ENCODE peak calls at places on chromosomes 13 and 19, in six cellular contexts. One of them, this sample, is unnamed.

GRCh38 chr13:98996046-98996445 is 18.2 kb upstream of the DOCK9 start:
- DNase-seq in NCI-H1105: no peak
- DNase-seq in midbrain: no peak
- DNase-seq in stimulated activated naive B cell treated with anti-CD40 and anti-IgM and Interleukin-4, amounts not matched to agents 10 μg/mL and 1 μg/mL and 100 μg/mL, for 72 hours: no peak
- DNase-seq in NCI-H1694 treated with DMSO at 0.1 percent for 48 hours: no peak
- DNase-seq in nephron progenitor cell: no peak
- DNase-seq in this sample: no peak

GRCh38 chr19:9939301-9939913 is 3.1 kb upstream of the OLFM2 start:
- DNase-seq in nephron progenitor cell: no peak
- DNase-seq in NCI-H1694 treated with DMSO at 0.1 percent for 48 hours: no peak
- DNase-seq in NCI-H1105: no peak
- DNase-seq in stimulated activated naive B cell treated with anti-CD40 and anti-IgM and Interleukin-4, amounts not matched to agents 10 μg/mL and 1 μg/mL and 100 μg/mL, for 72 hours: no peak
- DNase-seq in midbrain: no peak
- DNase-seq in this sample: no peak

GRCh38 chr19:47158879-47159509 is 28.4 kb downstream of the SAE1 start:
- DNase-seq in NCI-H1105: no peak
- DNase-seq in NCI-H1694 treated with DMSO at 0.1 percent for 48 hours: no peak
- DNase-seq in midbrain: no peak
- DNase-seq in nephron progenitor cell: no peak
- DNase-seq in stimulated activated naive B cell treated with anti-CD40 and anti-IgM and Interleukin-4, amounts not matched to agents 10 μg/mL and 1 μg/mL and 100 μg/mL, for 72 hours: no peak
- DNase-seq in this sample: peak

GRCh38 chr19:18558595-18558994 is 925 bp downstream of the KXD1 start:
- DNase-seq in stimulated activated naive B cell treated with anti-CD40 and anti-IgM and Interleukin-4, amounts not matched to agents 10 μg/mL and 1 μg/mL and 100 μg/mL, for 72 hours: no peak
- DNase-seq in NCI-H1694 treated with DMSO at 0.1 percent for 48 hours: no peak
- DNase-seq in nephron progenitor cell: no peak
- DNase-seq in midbrain: no peak
- DNase-seq in NCI-H1105: no peak
- DNase-seq in this sample: no peak

GRCh38 chr19:7254590-7254989 is 39.6 kb downstream of the INSR start:
- DNase-seq in midbrain: no peak
- DNase-seq in NCI-H1694 treated with DMSO at 0.1 percent for 48 hours: no peak
- DNase-seq in stimulated activated naive B cell treated with anti-CD40 and anti-IgM and Interleukin-4, amounts not matched to agents 10 μg/mL and 1 μg/mL and 100 μg/mL, for 72 hours: no peak
- DNase-seq in NCI-H1105: no peak
- DNase-seq in nephron progenitor cell: peak
- DNase-seq in this sample: no peak

GRCh38 chr13:98451676-98452105 is 125.2 kb downstream of the STK24 start:
- DNase-seq in stimulated activated naive B cell treated with anti-CD40 and anti-IgM and Interleukin-4, amounts not matched to agents 10 μg/mL and 1 μg/mL and 100 μg/mL, for 72 hours: no peak
- DNase-seq in NCI-H1694 treated with DMSO at 0.1 percent for 48 hours: no peak
- DNase-seq in nephron progenitor cell: no peak
- DNase-seq in midbrain: peak
- DNase-seq in NCI-H1105: no peak
- DNase-seq in this sample: no peak

GRCh38 chr19:11127905-11128304 is 27.7 kb downstream of the SPC24 start:
- DNase-seq in NCI-H1694 treated with DMSO at 0.1 percent for 48 hours: no peak
- DNase-seq in midbrain: no peak
- DNase-seq in NCI-H1105: no peak
- DNase-seq in nephron progenitor cell: no peak
- DNase-seq in stimulated activated naive B cell treated with anti-CD40 and anti-IgM and Interleukin-4, amounts not matched to agents 10 μg/mL and 1 μg/mL and 100 μg/mL, for 72 hours: no peak
- DNase-seq in this sample: no peak

GRCh38 chr13:111005364-111005763 is 90.5 kb upstream of the ANKRD10 start:
- DNase-seq in stimulated activated naive B cell treated with anti-CD40 and anti-IgM and Interleukin-4, amounts not matched to agents 10 μg/mL and 1 μg/mL and 100 μg/mL, for 72 hours: no peak
- DNase-seq in NCI-H1105: no peak
- DNase-seq in nephron progenitor cell: no peak
- DNase-seq in NCI-H1694 treated with DMSO at 0.1 percent for 48 hours: no peak
- DNase-seq in midbrain: no peak
- DNase-seq in this sample: no peak

GRCh38 chr19:54137913-54138776 is 583 bp downstream of the CNOT3 start:
- DNase-seq in stimulated activated naive B cell treated with anti-CD40 and anti-IgM and Interleukin-4, amounts not matched to agents 10 μg/mL and 1 μg/mL and 100 μg/mL, for 72 hours: no peak
- DNase-seq in NCI-H1694 treated with DMSO at 0.1 percent for 48 hours: no peak
- DNase-seq in nephron progenitor cell: peak
- DNase-seq in NCI-H1105: peak
- DNase-seq in midbrain: no peak
- DNase-seq in this sample: peak

GRCh38 chr19:54448037-54448773 is 794 bp upstream of the LENG8 start:
- DNase-seq in midbrain: peak
- DNase-seq in NCI-H1105: no peak
- DNase-seq in stimulated activated naive B cell treated with anti-CD40 and anti-IgM and Interleukin-4, amounts not matched to agents 10 μg/mL and 1 μg/mL and 100 μg/mL, for 72 hours: no peak
- DNase-seq in nephron progenitor cell: peak
- DNase-seq in NCI-H1694 treated with DMSO at 0.1 percent for 48 hours: peak
- DNase-seq in this sample: no peak

GRCh38 chr13:38979891-38980627 is 10.6 kb downstream of the STOML3 start:
- DNase-seq in stimulated activated naive B cell treated with anti-CD40 and anti-IgM and Interleukin-4, amounts not matched to agents 10 μg/mL and 1 μg/mL and 100 μg/mL, for 72 hours: no peak
- DNase-seq in nephron progenitor cell: no peak
- DNase-seq in midbrain: no peak
- DNase-seq in NCI-H1694 treated with DMSO at 0.1 percent for 48 hours: no peak
- DNase-seq in NCI-H1105: no peak
- DNase-seq in this sample: no peak

GRCh38 chr13:113112893-113113845 is 7.6 kb downstream of the F7 start:
- DNase-seq in midbrain: no peak
- DNase-seq in NCI-H1694 treated with DMSO at 0.1 percent for 48 hours: no peak
- DNase-seq in nephron progenitor cell: no peak
- DNase-seq in NCI-H1105: no peak
- DNase-seq in stimulated activated naive B cell treated with anti-CD40 and anti-IgM and Interleukin-4, amounts not matched to agents 10 μg/mL and 1 μg/mL and 100 μg/mL, for 72 hours: no peak
- DNase-seq in this sample: no peak

GRCh38 chr13:98445340-98446233 is 131.3 kb downstream of the STK24 start:
- DNase-seq in NCI-H1105: no peak
- DNase-seq in NCI-H1694 treated with DMSO at 0.1 percent for 48 hours: peak
- DNase-seq in nephron progenitor cell: peak
- DNase-seq in midbrain: peak
- DNase-seq in stimulated activated naive B cell treated with anti-CD40 and anti-IgM and Interleukin-4, amounts not matched to agents 10 μg/mL and 1 μg/mL and 100 μg/mL, for 72 hours: peak
- DNase-seq in this sample: peak

GRCh38 chr19:34224996-34225658 is 29.2 kb upstream of the GARRE1 start:
- DNase-seq in midbrain: no peak
- DNase-seq in NCI-H1105: no peak
- DNase-seq in stimulated activated naive B cell treated with anti-CD40 and anti-IgM and Interleukin-4, amounts not matched to agents 10 μg/mL and 1 μg/mL and 100 μg/mL, for 72 hours: no peak
- DNase-seq in NCI-H1694 treated with DMSO at 0.1 percent for 48 hours: no peak
- DNase-seq in nephron progenitor cell: no peak
- DNase-seq in this sample: no peak

GRCh38 chr19:38735257-38735686 is 9.0 kb downstream of the CAPN12 start:
- DNase-seq in nephron progenitor cell: peak
- DNase-seq in stimulated activated naive B cell treated with anti-CD40 and anti-IgM and Interleukin-4, amounts not matched to agents 10 μg/mL and 1 μg/mL and 100 μg/mL, for 72 hours: peak
- DNase-seq in NCI-H1694 treated with DMSO at 0.1 percent for 48 hours: no peak
- DNase-seq in midbrain: no peak
- DNase-seq in NCI-H1105: peak
- DNase-seq in this sample: peak

GRCh38 chr19:2166741-2167738 is 3.3 kb downstream of the DOT1L start:
- DNase-seq in nephron progenitor cell: no peak
- DNase-seq in stimulated activated naive B cell treated with anti-CD40 and anti-IgM and Interleukin-4, amounts not matched to agents 10 μg/mL and 1 μg/mL and 100 μg/mL, for 72 hours: no peak
- DNase-seq in NCI-H1694 treated with DMSO at 0.1 percent for 48 hours: no peak
- DNase-seq in midbrain: peak
- DNase-seq in NCI-H1105: no peak
- DNase-seq in this sample: no peak

GRCh38 chr19:3343619-3344502 is 22.5 kb upstream of the NFIC start:
- DNase-seq in NCI-H1694 treated with DMSO at 0.1 percent for 48 hours: peak
- DNase-seq in stimulated activated naive B cell treated with anti-CD40 and anti-IgM and Interleukin-4, amounts not matched to agents 10 μg/mL and 1 μg/mL and 100 μg/mL, for 72 hours: peak
- DNase-seq in NCI-H1105: no peak
- DNase-seq in midbrain: peak
- DNase-seq in nephron progenitor cell: no peak
- DNase-seq in this sample: no peak

GRCh38 chr13:50626031-50626643 is 217.4 kb downstream of the DLEU7 start:
- DNase-seq in NCI-H1105: no peak
- DNase-seq in NCI-H1694 treated with DMSO at 0.1 percent for 48 hours: no peak
- DNase-seq in stimulated activated naive B cell treated with anti-CD40 and anti-IgM and Interleukin-4, amounts not matched to agents 10 μg/mL and 1 μg/mL and 100 μg/mL, for 72 hours: no peak
- DNase-seq in midbrain: no peak
- DNase-seq in nephron progenitor cell: no peak
- DNase-seq in this sample: no peak

GRCh38 chr19:18832331-18833140 is 777 bp downstream of the UPF1 start:
- DNase-seq in nephron progenitor cell: peak
- DNase-seq in NCI-H1694 treated with DMSO at 0.1 percent for 48 hours: no peak
- DNase-seq in midbrain: no peak
- DNase-seq in stimulated activated naive B cell treated with anti-CD40 and anti-IgM and Interleukin-4, amounts not matched to agents 10 μg/mL and 1 μg/mL and 100 μg/mL, for 72 hours: peak
- DNase-seq in NCI-H1105: no peak
- DNase-seq in this sample: no peak

GRCh38 chr13:109361562-109361961 is 424.8 kb downstream of the IRS2 start:
- DNase-seq in nephron progenitor cell: no peak
- DNase-seq in NCI-H1105: no peak
- DNase-seq in stimulated activated naive B cell treated with anti-CD40 and anti-IgM and Interleukin-4, amounts not matched to agents 10 μg/mL and 1 μg/mL and 100 μg/mL, for 72 hours: no peak
- DNase-seq in midbrain: peak
- DNase-seq in NCI-H1694 treated with DMSO at 0.1 percent for 48 hours: no peak
- DNase-seq in this sample: no peak